ENCODE peak calls at places on chromosome 12, in five cellular contexts. U is psoas muscle; Y is central memory CD8-positive, alpha-beta T cell; K is kidney epithelial cell; D is epithelial cell of esophagus. B is an unnamed sample.

GRCh38 chr12:104219908-104220404 is 4.4 kb downstream of the TXNRD1 start:
- DNase-seq in U (no peak), Y (no peak), D (peak), K (peak), B (peak)

GRCh38 chr12:65923228-65923627 is 98.9 kb downstream of the HMGA2 start:
- DNase-seq in D (no peak), K (no peak), Y (no peak), U (no peak), B (no peak)

GRCh38 chr12:105369014-105369413 is 38.5 kb downstream of the C12orf75 start:
- DNase-seq in Y (no peak), U (no peak), D (peak), K (no peak), B (no peak)

GRCh38 chr12:38523920-38524319 is 207.3 kb downstream of the ALG10B start:
- DNase-seq in U (no peak), Y (no peak), D (no peak), K (no peak), B (no peak)

GRCh38 chr12:100656806-100657205 is 83.3 kb downstream of the GAS2L3 start:
- DNase-seq in U (no peak), K (no peak), Y (no peak), D (no peak), B (no peak)

GRCh38 chr12:93087836-93088610 is 158.9 kb upstream of the EEA1 start:
- DNase-seq in D (no peak), Y (no peak), K (no peak), U (no peak), B (no peak)

GRCh38 chr12:67647547-67648305 is 819 bp upstream of the DYRK2 start:
- DNase-seq in Y (peak), K (peak), D (peak), U (peak), B (peak)

GRCh38 chr12:69342407-69342806 is 5.8 kb upstream of the LYZ start:
- DNase-seq in U (no peak), Y (no peak), D (no peak), K (no peak), B (no peak)

GRCh38 chr12:9673404-9674225 is 4.1 kb downstream of the CLEC2D start:
- DNase-seq in U (peak), D (peak), Y (peak), K (peak), B (peak)

B was measured in non-pigmented ciliary epithelial cell.